ENCODE peak calls at places on chromosomes 13 and 19, in four cellular contexts. P is GM12878, T is K562, V is HepG2. G is an unnamed sample.

GRCh38 chr19:17873661-17874422 is 2.1 kb downstream of the SLC5A5 start:
- DNase-seq in P (no peak), T (peak; percentile 98), V (no peak), G (peak; percentile 90)

GRCh38 chr19:48964205-48965032 is 690 bp upstream of the FTL start:
- DNase-seq in T (no peak), P (no peak), V (peak; percentile 34), G (no peak)

GRCh38 chr19:40689339-40690049 is 957 bp downstream of the NUMBL start:
- DNase-seq in P (no peak), V (no peak), T (peak; percentile 59), G (no peak)

GRCh38 chr13:77014906-77015685 is 11.9 kb downstream of the FBXL3 start:
- DNase-seq in T (no peak), P (no peak), V (no peak), G (no peak)

GRCh38 chr19:48881741-48882657 is 9.8 kb downstream of the PPP1R15A start:
- DNase-seq in P (no peak), V (no peak), T (peak; percentile 57), G (peak; percentile 61)

GRCh38 chr19:45637890-45638667 is 1.1 kb downstream of the EML2 start:
- DNase-seq in V (no peak), P (no peak), T (no peak), G (no peak)

GRCh38 chr19:18868380-18869230 is 27.4 kb downstream of the CERS1 start:
- DNase-seq in V (no peak), T (no peak), P (no peak), G (no peak)

GRCh38 chr13:59409211-59409610 is 754.5 kb downstream of the DIAPH3 start:
- DNase-seq in T (no peak), P (no peak), V (no peak), G (no peak)

GRCh38 chr13:32126756-32127155 is 95.2 kb downstream of the FRY start:
- DNase-seq in V (no peak), T (no peak), P (no peak), G (no peak)

GRCh38 chr13:45328661-45329105 is 12.3 kb downstream of the TPT1 start:
- DNase-seq in P (no peak), T (no peak), V (no peak), G (no peak)

GRCh38 chr19:40442328-40443130 is 1.6 kb downstream of the SERTAD3 start:
- DNase-seq in V (no peak), P (no peak), T (no peak), G (no peak)

GRCh38 chr13:77980592-77980991 is 62.0 kb upstream of the EDNRB start:
- DNase-seq in T (no peak), V (no peak), P (no peak), G (no peak)

GRCh38 chr13:27607125-27607524 is 13.2 kb downstream of the LNX2 start:
- DNase-seq in V (peak; percentile 50), P (no peak), T (no peak), G (no peak)

GRCh38 chr13:102983496-102983895 is 82.7 kb downstream of the SLC10A2 start:
- DNase-seq in P (no peak), T (no peak), V (no peak), G (no peak)

GRCh38 chr13:113291997-113292862 is 4.8 kb upstream of the LAMP1 start:
- DNase-seq in V (no peak), T (peak; percentile 47), P (no peak), G (peak; percentile 15)

GRCh38 chr13:106291006-106291405 is 244.5 kb downstream of the EFNB2 start:
- DNase-seq in P (no peak), T (no peak), V (no peak), G (no peak)

GRCh38 chr13:70923863-70924752 is 815.9 kb upstream of the KLHL1 start:
- DNase-seq in P (no peak), T (no peak), V (no peak), G (no peak)

GRCh38 chr19:18208098-18208951 is 4.5 kb upstream of the RAB3A start:
- DNase-seq in V (no peak), P (no peak), T (peak; percentile 73), G (peak; percentile 53)

GRCh38 chr19:40721140-40721486 is 4.2 kb downstream of the ITPKC start:
- DNase-seq in V (no peak), T (no peak), P (no peak), G (no peak)

DNA sequence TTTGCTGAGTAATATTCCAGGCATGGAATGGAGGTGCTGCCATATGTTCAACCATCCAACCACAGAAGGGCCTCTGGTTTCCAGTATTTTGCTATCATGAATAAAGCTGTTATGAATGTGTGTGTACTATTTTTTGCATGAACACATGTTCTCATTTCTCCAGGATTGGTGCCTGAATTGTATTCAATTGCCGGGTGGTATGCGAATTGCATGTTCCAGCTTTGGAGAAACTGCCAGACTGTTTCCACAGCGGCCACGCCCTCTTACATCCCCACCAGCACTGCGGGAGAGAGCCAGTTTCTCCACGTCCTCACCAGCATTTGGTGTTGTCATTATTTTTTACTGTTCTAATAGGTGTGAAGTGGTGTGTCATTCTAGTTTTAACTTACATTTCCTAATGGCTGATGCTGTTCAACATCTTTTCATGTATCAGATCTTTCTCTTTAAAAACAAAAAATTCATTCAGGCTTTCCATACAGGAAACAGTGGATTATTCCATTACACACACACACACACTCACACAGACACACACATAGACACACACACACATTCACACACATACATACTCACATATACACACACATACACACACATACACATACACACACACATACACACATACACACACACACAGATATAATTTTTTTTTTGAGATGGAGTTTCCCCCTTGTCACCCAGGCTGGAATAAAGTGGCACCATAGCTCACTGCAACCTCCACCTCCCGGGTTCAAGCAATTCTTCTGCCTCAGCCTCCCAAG is 154.1 kb downstream of the PTPRS start:
- DNase-seq in V (no peak), P (no peak), T (no peak), G (no peak)
- TF ChIP-seq TARDBP in V (no peak), P (no peak), T (no peak), G (no peak)

DNA sequence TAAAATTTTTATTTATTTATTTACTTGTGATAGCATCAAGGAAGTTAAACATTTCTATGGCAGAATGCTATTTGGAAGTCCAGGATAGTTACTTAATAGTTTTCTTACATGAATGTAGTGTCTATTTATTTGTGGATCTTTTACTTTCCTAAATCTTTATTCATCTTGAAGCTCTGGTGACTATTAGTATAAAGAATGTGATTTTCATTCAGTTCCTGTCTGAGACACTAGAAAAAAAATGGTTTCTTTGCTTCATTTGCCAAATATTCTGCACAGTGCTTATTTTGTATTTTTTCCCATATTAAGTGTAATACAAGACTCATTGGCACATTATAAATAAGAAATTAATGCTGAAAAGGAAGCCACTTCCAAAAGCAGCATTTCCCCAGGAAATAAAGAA is 109.9 kb downstream of the POSTN start:
- DNase-seq in P (no peak), V (no peak), T (no peak), G (no peak)
- TF ChIP-seq FOXM1 in P (no peak), V (no peak), T (no peak), G (no peak)

GRCh38 chr13:42113478-42113877 is 65.0 kb downstream of the DGKH start:
- DNase-seq in V (no peak), T (no peak), P (no peak), G (no peak)

GRCh38 chr13:42108217-42108616 is 59.8 kb downstream of the DGKH start:
- DNase-seq in T (no peak), V (no peak), P (no peak), G (no peak)

GRCh38 chr13:42112864-42113263 is 64.4 kb downstream of the DGKH start:
- DNase-seq in V (no peak), P (no peak), T (no peak), G (no peak)

GRCh38 chr13:42109957-42110356 is 61.5 kb downstream of the DGKH start:
- DNase-seq in T (no peak), P (no peak), V (no peak), G (no peak)

GRCh38 chr13:42110410-42111155 is 62.1 kb downstream of the DGKH start:
- DNase-seq in P (peak; percentile 68), T (peak; percentile 25), V (peak; percentile 54), G (peak; percentile 48)
- TF ChIP-seq FOXK2 in P (no peak), T (no peak), V (no peak), G (no peak)

GRCh38 chr13:100602472-100603142 is 14.0 kb upstream of the GGACT start:
- DNase-seq in V (no peak), T (no peak), P (no peak), G (no peak)

GRCh38 chr13:100597253-100597652 is 8.7 kb upstream of the GGACT start:
- DNase-seq in V (no peak), T (no peak), P (no peak), G (no peak)

GRCh38 chr13:100600461-100600860 is 11.9 kb upstream of the GGACT start:
- DNase-seq in T (no peak), V (no peak), P (no peak), G (no peak)

GRCh38 chr13:100601716-100602115 is 13.1 kb upstream of the GGACT start:
- DNase-seq in V (no peak), T (peak; percentile 58), P (no peak), G (no peak)

GRCh38 chr13:100600915-100601314 is 12.3 kb upstream of the GGACT start:
- DNase-seq in P (no peak), V (no peak), T (peak; percentile 68), G (no peak)
- TF ChIP-seq TARDBP in P (no peak), V (no peak), T (no peak), G (no peak)

G was measured in HEK293T.